ENCODE peak calls at places on chromosome 4, in eight cellular contexts. U, Y, C, A, B, X, J and K are unnamed samples.

GRCh38 chr4:122099896-122100295 is 52.2 kb upstream of the BLTP1 start:
- DNase-seq in U (no peak), Y (no peak), C (no peak), A (no peak), B (peak; percentile 91), X (no peak), J (no peak), K (no peak)

GRCh38 chr4:3514806-3515421 is 17.3 kb downstream of the LRPAP1 start:
- DNase-seq in U (no peak), Y (peak; percentile 13), C (no peak), A (no peak), B (no peak), X (no peak), J (no peak), K (no peak)

GRCh38 chr4:151407466-151408379 is 1.3 kb upstream of the FHIP1A start:
- DNase-seq in U (no peak), Y (peak; percentile 11), C (peak; percentile 9), A (no peak), B (peak; percentile 25), X (peak; percentile 11), J (no peak), K (no peak)

GRCh38 chr4:54940996-54941395 is 184.4 kb downstream of the KDR start:
- DNase-seq in U (no peak), Y (no peak), C (no peak), A (no peak), B (no peak), X (peak; percentile 18), J (no peak), K (no peak)

GRCh38 chr4:17577660-17578481 is 873 bp downstream of the LAP3 start:
- DNase-seq in U (peak; percentile 16), Y (no peak), C (peak; percentile 23), A (peak; percentile 19), B (peak; percentile 35), X (no peak), J (no peak), K (peak; percentile 19)

GRCh38 chr4:180635276-180635675 is 1607.9 kb upstream of the TENM3 start:
- DNase-seq in U (no peak), Y (no peak), C (no peak), A (no peak), B (no peak), X (no peak), J (no peak), K (no peak)

GRCh38 chr4:54637325-54637724 is 20.4 kb upstream of the KIT start:
- DNase-seq in U (no peak), Y (no peak), C (no peak), A (no peak), B (no peak), X (no peak), J (no peak), K (no peak)

GRCh38 chr4:40189997-40190396 is 6.8 kb upstream of the RHOH start:
- DNase-seq in U (no peak), Y (no peak), C (no peak), A (no peak), B (no peak), X (no peak), J (no peak), K (no peak)

GRCh38 chr4:77635246-77635645 is 29.6 kb downstream of the CXCL13 start:
- DNase-seq in U (no peak), Y (no peak), C (no peak), A (no peak), B (no peak), X (no peak), J (no peak), K (no peak)

GRCh38 chr4:183757105-183757504 is 98.0 kb downstream of the TRAPPC11 start:
- DNase-seq in U (no peak), Y (no peak), C (no peak), A (no peak), B (no peak), X (no peak), J (no peak), K (no peak)

GRCh38 chr4:112817933-112818921 is 181.3 kb downstream of the LARP7 start:
- DNase-seq in U (peak; percentile 73), Y (no peak), C (no peak), A (no peak), B (peak; percentile 77), X (no peak), J (peak; percentile 35), K (no peak)

GRCh38 chr4:129254526-129254925 is 158.6 kb downstream of the C4orf33 start:
- DNase-seq in U (no peak), Y (no peak), C (no peak), A (no peak), B (no peak), X (no peak), J (no peak), K (no peak)

GRCh38 chr4:150906987-150907633 is 108.0 kb downstream of the LRBA start:
- DNase-seq in U (no peak), Y (no peak), C (no peak), A (no peak), B (peak; percentile 1), X (no peak), J (no peak), K (no peak)

GRCh38 chr4:8269535-8270417 is at the start of gene HTRA3:
- DNase-seq in U (peak; percentile 35), Y (no peak), C (peak; percentile 32), A (no peak), B (peak; percentile 52), X (no peak), J (no peak), K (no peak)

GRCh38 chr4:127165971-127166370 is 466.8 kb upstream of the INTU start:
- DNase-seq in U (no peak), Y (no peak), C (no peak), A (no peak), B (peak; percentile 55), X (no peak), J (no peak), K (no peak)

GRCh38 chr4:88794087-88794486 is 96.5 kb upstream of the NAP1L5 start:
- DNase-seq in U (no peak), Y (no peak), C (no peak), A (no peak), B (no peak), X (no peak), J (no peak), K (no peak)

GRCh38 chr4:189021831-189022230 is 882.6 kb downstream of the TRIML1 start:
- DNase-seq in U (no peak), Y (no peak), C (no peak), A (no peak), B (peak; percentile 83), X (no peak), J (no peak), K (no peak)

GRCh38 chr4:111064342-111064993 is 441.6 kb upstream of the PITX2 start:
- DNase-seq in U (no peak), Y (no peak), C (no peak), A (no peak), B (peak; percentile 94), X (no peak), J (no peak), K (no peak)

GRCh38 chr4:26874110-26874509 is 13.5 kb downstream of the STIM2 start:
- DNase-seq in U (no peak), Y (no peak), C (no peak), A (no peak), B (no peak), X (no peak), J (no peak), K (no peak)

GRCh38 chr4:80471701-80472100 is 136.2 kb downstream of the CFAP299 start:
- DNase-seq in U (peak; percentile 83), Y (no peak), C (peak; percentile 22), A (no peak), B (no peak), X (no peak), J (no peak), K (no peak)